ENCODE peak calls at places on chromosomes 3 and 15, in nine cellular contexts. Z, Y, E, I, K, C, V, W and A are unnamed samples.

GRCh38 chr3:175146258-175146657 is 287.1 kb downstream of the NAALADL2 start:
- DNase-seq in Z (no peak), Y (no peak), E (no peak), I (no peak), K (no peak), C (no peak), V (no peak), W (no peak), A (no peak)

GRCh38 chr3:181009225-181009624 is 19.7 kb upstream of the DNAJC19 start:
- DNase-seq in Z (no peak), Y (no peak), E (no peak), I (no peak), K (no peak), C (no peak), V (no peak), W (no peak), A (no peak)

GRCh38 chr3:120497318-120497717 is 46.5 kb upstream of the FSTL1 start:
- DNase-seq in Z (no peak), Y (no peak), E (no peak), I (no peak), K (no peak), C (peak), V (peak), W (no peak), A (no peak)

GRCh38 chr3:140233702-140234101 is 298.7 kb downstream of the CLSTN2 start:
- DNase-seq in Z (no peak), Y (no peak), E (no peak), I (no peak), K (no peak), C (peak), V (no peak), W (no peak), A (no peak)

GRCh38 chr3:170753421-170754344 is 116.3 kb downstream of the RPL22L1 start:
- DNase-seq in Z (no peak), Y (no peak), E (no peak), I (no peak), K (no peak), C (no peak), V (no peak), W (no peak), A (no peak)

GRCh38 chr3:101836907-101837598 is 12.3 kb upstream of the NFKBIZ start:
- DNase-seq in Z (no peak), Y (no peak), E (no peak), I (peak), K (no peak), C (peak), V (no peak), W (no peak), A (no peak)

GRCh38 chr3:158808697-158809096 is 6.8 kb downstream of the MFSD1 start:
- DNase-seq in Z (no peak), Y (no peak), E (no peak), I (peak), K (no peak), C (peak), V (no peak), W (no peak), A (no peak)

GRCh38 chr3:171284308-171285075 is 175.7 kb downstream of the TNIK start:
- DNase-seq in Z (peak), Y (no peak), E (peak), I (no peak), K (no peak), C (peak), V (peak), W (peak), A (no peak)

GRCh38 chr3:106827515-106828213 is 549.6 kb upstream of the CCDC54 start:
- DNase-seq in Z (no peak), Y (no peak), E (no peak), I (no peak), K (no peak), C (no peak), V (no peak), W (no peak), A (no peak)

GRCh38 chr15:38215707-38216106 is 36.9 kb upstream of the SPRED1 start:
- DNase-seq in Z (no peak), Y (no peak), E (no peak), I (no peak), K (no peak), C (no peak), V (no peak), W (no peak), A (no peak)

GRCh38 chr3:178381555-178381954 is 154.7 kb upstream of the KCNMB2 start:
- DNase-seq in Z (no peak), Y (no peak), E (no peak), I (no peak), K (no peak), C (no peak), V (no peak), W (no peak), A (no peak)

GRCh38 chr15:101099183-101099582 is 152.7 kb downstream of the CHSY1 start:
- DNase-seq in Z (no peak), Y (no peak), E (no peak), I (no peak), K (no peak), C (no peak), V (no peak), W (no peak), A (no peak)

GRCh38 chr15:42159381-42160015 is 3.1 kb upstream of the PLA2G4F start:
- DNase-seq in Z (no peak), Y (no peak), E (no peak), I (no peak), K (no peak), C (no peak), V (peak), W (no peak), A (no peak)

GRCh38 chr3:31831526-31832034 is 149.5 kb downstream of the OSBPL10 start:
- DNase-seq in Z (no peak), Y (no peak), E (no peak), I (no peak), K (peak), C (no peak), V (no peak), W (no peak), A (no peak)

GRCh38 chr15:66452421-66452820 is 45.1 kb downstream of the SNAPC5 start:
- DNase-seq in Z (no peak), Y (no peak), E (no peak), I (no peak), K (no peak), C (no peak), V (no peak), W (no peak), A (no peak)

GRCh38 chr3:38487323-38487722 is 8.8 kb upstream of the EXOG start:
- DNase-seq in Z (no peak), Y (no peak), E (peak), I (no peak), K (no peak), C (no peak), V (no peak), W (no peak), A (no peak)

GRCh38 chr15:65833501-65834220 is 35.6 kb upstream of the RAB11A start:
- DNase-seq in Z (no peak), Y (peak), E (peak), I (no peak), K (no peak), C (no peak), V (peak), W (no peak), A (no peak)

GRCh38 chr3:63689285-63689684 is 36.8 kb downstream of the SNTN start:
- DNase-seq in Z (no peak), Y (no peak), E (peak), I (peak), K (no peak), C (no peak), V (no peak), W (no peak), A (no peak)

GRCh38 chr3:141271279-141272033 is 39.8 kb downstream of the PXYLP1 start:
- DNase-seq in Z (no peak), Y (no peak), E (no peak), I (no peak), K (peak), C (no peak), V (no peak), W (no peak), A (no peak)

GRCh38 chr15:89413877-89414276 is 79.3 kb upstream of the POLG start:
- DNase-seq in Z (no peak), Y (no peak), E (no peak), I (no peak), K (no peak), C (no peak), V (no peak), W (no peak), A (no peak)

GRCh38 chr3:105040026-105040622 is 326.6 kb upstream of the ALCAM start:
- DNase-seq in Z (no peak), Y (no peak), E (no peak), I (no peak), K (no peak), C (no peak), V (no peak), W (no peak), A (no peak)